ENCODE peak calls at places on chromosomes 12 and 14, in four cellular contexts. C, T, W and J are unnamed samples. For H3K36me3, the result is how much of the 10 kb centered on the place peaks cover.

GRCh38 chr12:15910468-15910863 is 666 bp upstream of the DERA start:
- DNase-seq in T (no peak), C (no peak), W (peak), J (no peak)

GRCh38 chr14:66746316-66747006 is 238.5 kb downstream of the GPHN start:
- DNase-seq in W (peak), T (peak), C (no peak), J (peak)

GRCh38 chr14:88384653-88385205 is 728 bp upstream of the SPATA7 start:
- DNase-seq in T (peak), W (no peak), C (no peak), J (no peak)

GRCh38 chr12:100450726-100451125 is 22.9 kb upstream of the NR1H4 start:
- DNase-seq in T (peak), C (no peak), W (peak), J (no peak)

GRCh38 chr12:51868821-51869489 is 18.9 kb upstream of the ANKRD33 start:
- DNase-seq in W (no peak), T (peak), C (no peak), J (no peak)

GRCh38 chr12:47652491-47653234 is 53.2 kb downstream of the RPAP3 start:
- DNase-seq in C (no peak), W (no peak), T (peak), J (no peak)

GRCh38 chr12:13539051-13539450 is 342.5 kb downstream of the EMP1 start:
- DNase-seq in T (no peak), W (no peak), C (no peak), J (no peak)

GRCh38 chr12:12922191-12922616 is 29.8 kb downstream of the GPRC5D start:
- DNase-seq in C (no peak), W (peak), T (peak), J (peak)

GRCh38 chr14:85438613-85439012 is 91.3 kb upstream of the FLRT2 start:
- DNase-seq in T (no peak), W (no peak), C (no peak), J (no peak)

GRCh38 chr14:32621585-32621984 is 292.5 kb downstream of the AKAP6 start:
- DNase-seq in W (no peak), C (no peak), T (no peak), J (no peak)

GRCh38 chr14:98571104-98571503 is 700.9 kb downstream of the BCL11B start:
- DNase-seq in C (no peak), T (no peak), W (no peak), J (no peak)

GRCh38 chr12:132955094-132955932 is 793 bp downstream of the ZNF605 start:
- DNase-seq in C (peak), T (peak), W (peak), J (peak)

GRCh38 chr14:105432657-105433056 is 13.0 kb downstream of the MTA1 start:
- DNase-seq in C (no peak), T (no peak), W (no peak), J (no peak)

GRCh38 chr12:25935355-25936144 is 22.9 kb upstream of the RASSF8 start:
- DNase-seq in C (no peak), W (no peak), T (no peak), J (no peak)

GRCh38 chr12:41962171-41962572 is 182.5 kb downstream of the GXYLT1 start:
- DNase-seq in C (no peak), T (no peak), W (no peak), J (no peak)

GRCh38 chr12:3247596-3248270 is 170.6 kb downstream of the TSPAN9 start:
- DNase-seq in C (no peak), T (no peak), W (no peak), J (no peak)

GRCh38 chr12:101086490-101086889 is 123.5 kb downstream of the SLC5A8 start:
- DNase-seq in T (peak), W (no peak), C (no peak), J (peak)

GRCh38 chr14:68932219-68932618 is 46.9 kb downstream of the ACTN1 start:
- DNase-seq in W (no peak), T (peak), C (no peak), J (peak)

GRCh38 chr14:29216316-29216715 is 449.7 kb downstream of the FOXG1 start:
- DNase-seq in C (no peak), T (no peak), W (no peak), J (no peak)

GRCh38 chr14:83757896-83758295 is 1772.0 kb upstream of the FLRT2 start:
- DNase-seq in C (no peak), T (no peak), W (no peak), J (peak)

GRCh38 chr14:77204457-77204796 is 22.8 kb downstream of the TMEM63C start:
- DNase-seq in C (no peak), T (no peak), W (no peak), J (no peak)

GRCh38 chr12:4268549-4269181 is 4.9 kb upstream of the CCND2 start:
- DNase-seq in W (peak), C (peak), T (peak), J (no peak)

GRCh38 chr14:81211844-81212243 is 8.9 kb downstream of the GTF2A1 start:
- DNase-seq in T (peak), C (peak), W (peak), J (no peak)

GRCh38 chr12:122785503-122785902 is 11.1 kb downstream of the CCDC62 start:
- DNase-seq in W (no peak), T (no peak), C (no peak), J (no peak)

GRCh38 chr12:130568041-130568440 is 148.1 kb downstream of the RIMBP2 start:
- DNase-seq in T (no peak), W (no peak), C (no peak), J (no peak)

GRCh38 chr14:99467338-99468075 is 13.2 kb downstream of the SETD3 start:
- DNase-seq in C (no peak), T (no peak), W (peak), J (no peak)

GRCh38 chr12:62800707-62801400 is 134.1 kb downstream of the PPM1H start:
- DNase-seq in T (peak), W (no peak), C (no peak), J (no peak)

GRCh38 chr12:112322882-112323547 is 59.2 kb downstream of the HECTD4 start:
- DNase-seq in C (no peak), W (no peak), T (no peak), J (no peak)

GRCh38 chr12:20369164-20370000 is 1.0 kb downstream of the PDE3A start:
- DNase-seq in T (peak), C (no peak), W (peak), J (peak)

GRCh38 chr12:40099423-40099853 is 6.4 kb downstream of the SLC2A13 start:
- DNase-seq in W (peak), T (no peak), C (no peak), J (no peak)

GRCh38 chr14:88791629-88792571 is 853 bp downstream of the EML5 start:
- DNase-seq in T (peak), W (no peak), C (no peak), J (no peak)

GRCh38 chr14:31949709-31950108 is 127.4 kb upstream of the ARHGAP5 start:
- DNase-seq in T (peak), C (no peak), W (no peak), J (no peak)

GRCh38 chr14:67773844-67774377 is 42.5 kb downstream of the ZFYVE26 start:
- DNase-seq in T (no peak), C (no peak), W (no peak), J (no peak)
- H3K36me3 ChIP-seq in T (under half), C (half or more), W (under half), J (half or more)

GRCh38 chr12:53070901-53071492 is 8.2 kb downstream of the SPRYD3 start:
- DNase-seq in T (peak), W (no peak), C (no peak), J (no peak)

GRCh38 chr12:53069621-53070410 is 9.4 kb downstream of the SPRYD3 start:
- DNase-seq in W (no peak), C (no peak), T (no peak), J (no peak)

GRCh38 chr12:53074290-53074998 is 4.7 kb downstream of the SPRYD3 start:
- DNase-seq in C (no peak), W (no peak), T (no peak), J (no peak)

GRCh38 chr12:53073881-53074280 is 5.3 kb downstream of the SPRYD3 start:
- DNase-seq in T (no peak), C (no peak), W (no peak), J (no peak)

GRCh38 chr12:53071591-53072551 is 7.3 kb downstream of the SPRYD3 start:
- DNase-seq in T (peak), C (no peak), W (peak), J (peak)
- H3K9ac ChIP-seq in T (peak), C (no peak), W (no peak), J (peak)

GRCh38 chr12:114669501-114670256 is 14.3 kb downstream of the TBX3 start:
- DNase-seq in W (no peak), T (peak), C (no peak), J (no peak)
- TF ChIP-seq EZH2 in W (peak), T (no peak), C (no peak), J (peak)

GRCh38 chr12:104306943-104307654 is 3.6 kb downstream of the EID3 start:
- DNase-seq in W (no peak), C (no peak), T (no peak), J (no peak)

GRCh38 chr12:104304261-104305004 is 894 bp downstream of the EID3 start:
- DNase-seq in C (no peak), W (no peak), T (peak), J (no peak)

GRCh38 chr12:104306376-104306775 is 2.8 kb downstream of the EID3 start:
- DNase-seq in W (no peak), C (no peak), T (no peak), J (no peak)

GRCh38 chr12:104303538-104304151 is at the start of gene EID3:
- DNase-seq in C (no peak), W (peak), T (peak), J (peak)

DNA sequence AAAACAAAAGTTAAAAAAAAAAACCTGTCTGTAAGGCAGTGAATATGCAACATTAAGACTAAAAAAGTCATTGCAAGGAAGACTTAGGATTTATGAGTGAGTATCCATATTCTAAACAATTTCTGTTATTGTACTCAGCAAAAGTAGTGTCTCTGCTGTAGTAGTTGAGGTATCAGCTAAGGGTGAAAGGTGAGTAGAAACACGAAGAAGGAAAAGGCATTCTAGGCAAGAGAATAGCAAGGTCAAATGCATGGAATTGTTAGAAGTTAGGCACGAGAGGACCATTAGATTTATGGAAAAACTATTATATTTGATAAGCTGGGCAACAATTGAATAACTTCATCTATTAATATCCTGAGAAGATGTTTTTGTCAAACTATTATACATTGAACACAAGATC is 1.8 kb downstream of the EID3 start:
- DNase-seq in W (no peak), C (no peak), T (no peak), J (no peak)
- H3K36me3 ChIP-seq in W (under half), C (under half), T (under half), J (under half)

GRCh38 chr12:54395545-54395944 is 11.0 kb upstream of the ZNF385A start:
- DNase-seq in C (no peak), T (no peak), W (no peak), J (no peak)

GRCh38 chr12:54394986-54395385 is 10.5 kb upstream of the ZNF385A start:
- DNase-seq in W (no peak), T (no peak), C (no peak), J (no peak)

GRCh38 chr12:54393350-54393655 is 8.8 kb upstream of the ZNF385A start:
- DNase-seq in T (no peak), W (no peak), C (no peak), J (no peak)

GRCh38 chr12:54393743-54394142 is 9.2 kb upstream of the ZNF385A start:
- DNase-seq in C (no peak), W (no peak), T (no peak), J (no peak)

DNA sequence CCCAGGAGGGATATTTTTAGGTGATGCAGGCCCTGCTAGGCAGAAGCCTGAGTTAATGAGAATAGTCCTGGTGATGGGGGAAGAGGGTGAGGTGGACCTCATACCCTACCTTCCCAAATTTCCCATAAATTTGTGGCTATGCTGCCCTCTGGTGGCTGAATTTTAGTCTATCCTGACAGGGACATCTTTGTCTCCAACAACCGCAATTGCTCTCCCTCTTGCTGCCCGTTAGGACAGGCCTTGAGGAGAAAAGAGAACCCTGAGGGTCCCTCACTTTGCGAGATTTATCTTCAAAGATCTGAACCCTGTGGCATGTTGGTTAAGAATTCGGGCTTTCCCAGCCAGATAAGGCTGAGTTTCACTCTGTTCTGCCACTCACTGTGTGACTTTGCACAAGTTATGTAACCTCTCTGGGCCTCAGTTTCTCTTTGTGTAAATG is 9.8 kb upstream of the ZNF385A start:
- DNase-seq in W (no peak), C (peak), T (peak), J (peak)
- H3K9ac ChIP-seq in W (no peak), C (no peak), T (no peak), J (no peak)

GRCh38 chr14:23358042-23358441 is 5.4 kb upstream of the SLC22A17 start:
- DNase-seq in T (no peak), C (no peak), W (no peak), J (no peak)

GRCh38 chr14:23359722-23360447 is 5.1 kb downstream of the EFS start:
- DNase-seq in W (no peak), T (no peak), C (no peak), J (no peak)

GRCh38 chr14:23357261-23357660 is 4.6 kb upstream of the SLC22A17 start:
- DNase-seq in W (no peak), C (no peak), T (no peak), J (no peak)

GRCh38 chr14:23359167-23359626 is 5.8 kb downstream of the EFS start:
- DNase-seq in W (no peak), C (no peak), T (no peak), J (no peak)

GRCh38 chr14:23358553-23359166 is 6.0 kb upstream of the SLC22A17 start:
- DNase-seq in W (no peak), T (no peak), C (no peak), J (no peak)
- TF ChIP-seq EZH2 in W (no peak), T (no peak), C (no peak), J (no peak)

DNA sequence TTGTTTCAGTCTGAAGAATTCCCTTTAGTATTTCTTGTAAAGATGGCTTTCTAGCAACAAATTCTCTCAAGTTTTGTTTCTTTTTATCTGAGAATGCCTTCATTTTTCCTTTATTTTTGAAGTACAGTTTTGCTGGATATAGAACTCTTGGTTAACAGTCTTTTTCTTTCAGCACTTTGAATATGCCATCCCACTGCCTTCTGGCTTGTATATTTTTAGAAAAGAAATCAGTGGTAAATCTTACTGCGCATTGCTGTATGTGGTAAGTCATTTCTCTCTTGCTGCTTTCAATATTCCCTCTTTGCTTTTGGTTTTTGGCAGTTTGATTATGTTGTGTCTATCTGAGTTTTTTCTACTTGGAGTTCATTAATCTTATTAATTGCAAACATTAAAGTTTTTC is 16.8 kb upstream of the PPM1A start:
- DNase-seq in C (no peak), T (no peak), W (no peak), J (no peak)
- H3K36me3 ChIP-seq in C (under half), T (under half), W (under half), J (under half)

GRCh38 chr12:88579941-88580871 is at the start of gene KITLG:
- DNase-seq in W (peak), C (no peak), T (peak), J (peak)

GRCh38 chr12:88577537-88577936 is 2.7 kb downstream of the KITLG start:
- DNase-seq in T (peak), W (peak), C (no peak), J (peak)

GRCh38 chr12:88578821-88579518 is 1.3 kb downstream of the KITLG start:
- DNase-seq in T (peak), W (peak), C (no peak), J (no peak)

GRCh38 chr12:88578274-88578673 is 2.0 kb downstream of the KITLG start:
- DNase-seq in T (peak), W (peak), C (no peak), J (peak)

GRCh38 chr12:88579572-88579940 is 715 bp downstream of the KITLG start:
- DNase-seq in C (no peak), W (no peak), T (peak), J (no peak)
- H3K9ac ChIP-seq in C (no peak), W (peak), T (peak), J (peak)